ENCODE peak calls at places on chromosomes 3 and 15, in five cellular contexts. One of them, this sample, is unnamed.

GRCh38 chr15:69784808-69785550 is 312.7 kb downstream of the TLE3 start:
- DNase-seq in K562: no peak
- DNase-seq in stomach: no peak
- DNase-seq in heart left ventricle: no peak
- DNase-seq in A549: no peak
- DNase-seq in this sample: no peak

GRCh38 chr3:101898062-101898461 is 48.7 kb downstream of the NFKBIZ start:
- DNase-seq in K562: no peak
- DNase-seq in stomach: no peak
- DNase-seq in heart left ventricle: no peak
- DNase-seq in A549: no peak
- DNase-seq in this sample: no peak

GRCh38 chr3:47617061-47618010 is 38.7 kb upstream of the CSPG5 start:
- DNase-seq in K562: no peak
- DNase-seq in stomach: no peak
- DNase-seq in heart left ventricle: no peak
- DNase-seq in A549: no peak
- DNase-seq in this sample: no peak

GRCh38 chr15:74489518-74490338 is 28.8 kb upstream of the UBL7 start:
- DNase-seq in K562: peak; percentile 84
- DNase-seq in stomach: peak; percentile 46
- DNase-seq in heart left ventricle: peak; percentile 29
- DNase-seq in A549: peak; percentile 58
- DNase-seq in this sample: peak; percentile 60

GRCh38 chr15:82371649-82372048 is 22.4 kb upstream of the GOLGA6L10 start:
- DNase-seq in K562: no peak
- DNase-seq in stomach: no peak
- DNase-seq in heart left ventricle: no peak
- DNase-seq in A549: no peak
- DNase-seq in this sample: no peak

GRCh38 chr15:101389362-101389761 is 94.3 kb upstream of the SNRPA1 start:
- DNase-seq in K562: no peak
- DNase-seq in stomach: no peak
- DNase-seq in heart left ventricle: no peak
- DNase-seq in A549: no peak
- DNase-seq in this sample: no peak

GRCh38 chr3:81851166-81851565 is 89.7 kb upstream of the GBE1 start:
- DNase-seq in K562: no peak
- DNase-seq in stomach: no peak
- DNase-seq in heart left ventricle: no peak
- DNase-seq in A549: no peak
- DNase-seq in this sample: no peak

GRCh38 chr15:88635343-88635742 is 3.5 kb upstream of the ISG20 start:
- DNase-seq in K562: no peak
- DNase-seq in stomach: no peak
- DNase-seq in heart left ventricle: no peak
- DNase-seq in A549: no peak
- DNase-seq in this sample: no peak

GRCh38 chr15:60370804-60371700 is 26.7 kb downstream of the ANXA2 start:
- DNase-seq in K562: no peak
- DNase-seq in stomach: peak; percentile 78
- DNase-seq in heart left ventricle: peak; percentile 86
- DNase-seq in A549: peak; percentile 89
- DNase-seq in this sample: peak; percentile 91

GRCh38 chr3:45224824-45225464 is 1.1 kb downstream of the TMEM158 start:
- DNase-seq in K562: peak; percentile 82
- DNase-seq in stomach: peak; percentile 73
- DNase-seq in heart left ventricle: peak; percentile 74
- DNase-seq in A549: peak; percentile 50
- DNase-seq in this sample: peak; percentile 65

GRCh38 chr3:30642715-30643361 is 36.4 kb downstream of the TGFBR2 start:
- DNase-seq in K562: no peak
- DNase-seq in stomach: no peak
- DNase-seq in heart left ventricle: no peak
- DNase-seq in A549: no peak
- DNase-seq in this sample: no peak

GRCh38 chr3:196969001-196969659 is 497 bp upstream of the PIGZ start:
- DNase-seq in K562: peak; percentile 61
- DNase-seq in stomach: no peak
- DNase-seq in heart left ventricle: peak; percentile 40
- DNase-seq in A549: no peak
- DNase-seq in this sample: no peak

GRCh38 chr15:92449476-92449875 is 55.8 kb downstream of the ST8SIA2 start:
- DNase-seq in K562: no peak
- DNase-seq in stomach: no peak
- DNase-seq in heart left ventricle: no peak
- DNase-seq in A549: no peak
- DNase-seq in this sample: no peak

GRCh38 chr3:30657914-30658313 is 51.5 kb downstream of the TGFBR2 start:
- DNase-seq in K562: no peak
- DNase-seq in stomach: no peak
- DNase-seq in heart left ventricle: no peak
- DNase-seq in A549: no peak
- DNase-seq in this sample: no peak

GRCh38 chr3:189685854-189686253 is 54.7 kb downstream of the TP63 start:
- DNase-seq in K562: no peak
- DNase-seq in stomach: no peak
- DNase-seq in heart left ventricle: no peak
- DNase-seq in A549: no peak
- DNase-seq in this sample: no peak

GRCh38 chr3:30554317-30554690 is 52.1 kb upstream of the TGFBR2 start:
- DNase-seq in K562: no peak
- DNase-seq in stomach: no peak
- DNase-seq in heart left ventricle: no peak
- DNase-seq in A549: no peak
- DNase-seq in this sample: no peak

GRCh38 chr3:192802957-192803899 is 75.9 kb upstream of the FGF12 start:
- DNase-seq in K562: peak; percentile 34
- DNase-seq in stomach: no peak
- DNase-seq in heart left ventricle: no peak
- DNase-seq in A549: peak; percentile 50
- DNase-seq in this sample: no peak

GRCh38 chr3:124694486-124694885 is 35.8 kb upstream of the UMPS start:
- DNase-seq in K562: no peak
- DNase-seq in stomach: no peak
- DNase-seq in heart left ventricle: no peak
- DNase-seq in A549: no peak
- DNase-seq in this sample: no peak

GRCh38 chr3:104952587-104952986 is 414.1 kb upstream of the ALCAM start:
- DNase-seq in K562: no peak
- DNase-seq in stomach: peak; percentile 52
- DNase-seq in heart left ventricle: no peak
- DNase-seq in A549: peak; percentile 7
- DNase-seq in this sample: no peak

GRCh38 chr15:68623301-68623892 is 44.6 kb downstream of the CORO2B start:
- DNase-seq in K562: no peak
- DNase-seq in stomach: no peak
- DNase-seq in heart left ventricle: no peak
- DNase-seq in A549: no peak
- DNase-seq in this sample: no peak

GRCh38 chr15:28994830-28995180 is 109.0 kb downstream of the APBA2 start:
- DNase-seq in K562: no peak
- DNase-seq in stomach: no peak
- DNase-seq in heart left ventricle: no peak
- DNase-seq in A549: no peak
- DNase-seq in this sample: no peak

DNA sequence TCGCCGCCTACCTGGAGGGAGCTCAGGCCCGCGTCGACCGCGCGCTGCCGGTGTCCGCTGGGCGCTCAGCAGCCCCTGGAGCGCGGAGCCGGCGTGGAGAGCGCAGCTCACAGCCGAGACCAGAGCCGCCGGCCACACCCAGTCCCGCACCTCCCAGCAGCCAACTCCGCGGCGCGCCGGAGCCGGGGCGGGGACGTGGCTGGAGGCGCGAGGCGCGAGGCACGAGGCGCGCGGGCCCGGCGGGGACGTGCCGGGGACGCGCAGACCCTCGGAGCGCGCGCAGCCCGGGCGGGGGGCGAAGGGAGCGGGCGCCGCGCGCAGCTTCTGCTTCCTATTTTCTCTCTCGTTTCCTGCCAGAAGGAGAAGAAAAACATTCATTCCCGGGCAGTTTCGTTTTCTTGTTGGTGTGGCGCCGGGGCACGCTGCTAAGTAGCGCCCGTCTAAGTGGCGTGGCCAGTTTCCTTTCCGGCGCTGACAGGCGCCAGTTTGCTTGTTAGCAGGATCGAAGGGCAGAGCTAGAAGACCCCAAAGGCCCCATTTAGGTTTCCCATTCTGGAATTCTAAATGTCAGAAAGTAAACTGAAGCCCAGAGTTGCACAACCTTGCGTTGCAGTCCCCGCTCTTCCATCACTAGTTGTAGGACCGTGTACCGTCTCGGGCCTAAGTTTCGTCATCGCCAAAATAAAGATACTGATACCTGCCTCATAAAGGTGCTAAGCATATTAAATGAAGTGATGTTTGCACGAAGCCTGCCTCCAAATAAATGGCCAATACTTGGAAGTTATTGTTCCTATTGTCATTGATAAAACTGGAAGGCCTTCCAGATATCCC is at the start of gene GNB4:
- DNase-seq in K562: peak; percentile 88
- DNase-seq in stomach: peak; percentile 73
- DNase-seq in heart left ventricle: peak; percentile 88
- DNase-seq in A549: peak; percentile 57
- DNase-seq in this sample: peak; percentile 84
- TF ChIP-seq POLR2A in K562: peak; percentile 66
- TF ChIP-seq POLR2A in stomach: no peak
- TF ChIP-seq POLR2A in heart left ventricle: no peak
- TF ChIP-seq POLR2A in A549: peak; percentile 74
- TF ChIP-seq POLR2A in this sample: no peak

GRCh38 chr15:89749526-89749925 is 1.5 kb downstream of the MESP1 start:
- DNase-seq in K562: no peak
- DNase-seq in stomach: no peak
- DNase-seq in heart left ventricle: no peak
- DNase-seq in A549: no peak
- DNase-seq in this sample: no peak

GRCh38 chr15:89749951-89750559 is 994 bp downstream of the MESP1 start:
- DNase-seq in K562: no peak
- DNase-seq in stomach: peak; percentile 33
- DNase-seq in heart left ventricle: no peak
- DNase-seq in A549: no peak
- DNase-seq in this sample: no peak

GRCh38 chr15:89751748-89752147 is 699 bp upstream of the MESP1 start:
- DNase-seq in K562: no peak
- DNase-seq in stomach: peak; percentile 86
- DNase-seq in heart left ventricle: no peak
- DNase-seq in A549: no peak
- DNase-seq in this sample: no peak

GRCh38 chr15:89749059-89749458 is 2.0 kb downstream of the MESP1 start:
- DNase-seq in K562: no peak
- DNase-seq in stomach: no peak
- DNase-seq in heart left ventricle: no peak
- DNase-seq in A549: no peak
- DNase-seq in this sample: no peak

GRCh38 chr15:89750560-89751542 is at the start of gene MESP1:
- DNase-seq in K562: peak; percentile 95
- DNase-seq in stomach: peak; percentile 95
- DNase-seq in heart left ventricle: peak; percentile 93
- DNase-seq in A549: peak; percentile 96
- DNase-seq in this sample: peak; percentile 94
- TF ChIP-seq POLR2A in K562: no peak
- TF ChIP-seq POLR2A in stomach: no peak
- TF ChIP-seq POLR2A in heart left ventricle: no peak
- TF ChIP-seq POLR2A in A549: peak; percentile 93
- TF ChIP-seq POLR2A in this sample: no peak

DNA sequence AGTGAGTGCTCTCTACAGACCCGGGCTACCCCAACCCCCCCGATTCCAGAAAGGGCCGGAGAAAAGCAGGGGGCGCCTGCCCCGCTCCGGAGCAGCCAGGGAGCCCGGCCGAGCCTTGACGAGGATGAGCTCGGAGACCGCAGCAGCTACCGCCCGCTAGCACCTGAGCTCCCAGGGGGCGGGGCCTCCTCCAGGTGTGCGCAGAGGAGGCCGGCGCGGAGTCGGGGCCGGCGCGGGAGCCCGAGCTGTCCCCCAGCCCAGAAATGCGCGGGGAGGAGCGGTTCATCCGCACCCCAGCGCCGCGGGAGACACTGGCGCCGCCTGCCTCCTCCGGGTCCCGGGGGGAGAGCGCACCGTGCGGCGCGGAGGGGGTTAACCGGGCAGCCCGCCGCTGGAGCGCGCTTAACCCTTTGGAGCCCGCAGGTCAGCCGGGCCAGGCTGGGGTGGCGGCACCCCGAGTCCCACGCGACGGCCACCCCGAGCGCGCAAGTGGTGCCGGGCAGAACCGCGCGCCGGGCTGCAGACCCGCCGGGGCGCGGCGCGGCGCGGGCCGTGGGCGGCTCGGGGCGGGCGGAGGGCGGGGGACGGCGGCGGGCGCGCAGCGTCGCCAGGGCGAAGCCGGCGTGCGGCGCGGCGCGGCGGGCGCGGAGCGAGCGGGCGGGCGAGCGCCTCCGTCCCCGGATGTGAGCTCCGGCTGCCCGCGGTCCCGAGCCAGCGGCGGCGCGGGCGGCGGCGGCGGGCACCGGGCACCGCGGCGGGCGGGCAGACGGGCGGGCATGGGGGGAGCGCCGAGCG is at the start of gene CACNA1D:
- DNase-seq in K562: no peak
- DNase-seq in stomach: peak; percentile 71
- DNase-seq in heart left ventricle: no peak
- DNase-seq in A549: no peak
- DNase-seq in this sample: no peak
- TF ChIP-seq POLR2A in K562: no peak
- TF ChIP-seq POLR2A in stomach: no peak
- TF ChIP-seq POLR2A in heart left ventricle: no peak
- TF ChIP-seq POLR2A in A549: no peak
- TF ChIP-seq POLR2A in this sample: no peak

GRCh38 chr3:63968612-63969350 is 54.5 kb downstream of the PSMD6 start:
- DNase-seq in K562: no peak
- DNase-seq in stomach: no peak
- DNase-seq in heart left ventricle: no peak
- DNase-seq in A549: no peak
- DNase-seq in this sample: no peak

GRCh38 chr3:63969866-63970265 is 53.4 kb downstream of the PSMD6 start:
- DNase-seq in K562: peak; percentile 7
- DNase-seq in stomach: no peak
- DNase-seq in heart left ventricle: no peak
- DNase-seq in A549: no peak
- DNase-seq in this sample: no peak

GRCh38 chr3:63966871-63967270 is 54.7 kb upstream of the SCAANT1 start:
- DNase-seq in K562: no peak
- DNase-seq in stomach: no peak
- DNase-seq in heart left ventricle: no peak
- DNase-seq in A549: no peak
- DNase-seq in this sample: no peak

GRCh38 chr3:63966007-63966406 is 53.8 kb upstream of the SCAANT1 start:
- DNase-seq in K562: no peak
- DNase-seq in stomach: no peak
- DNase-seq in heart left ventricle: no peak
- DNase-seq in A549: no peak
- DNase-seq in this sample: no peak

GRCh38 chr3:63967675-63968611 is 55.4 kb downstream of the PSMD6 start:
- DNase-seq in K562: peak; percentile 13
- DNase-seq in stomach: no peak
- DNase-seq in heart left ventricle: peak; percentile 36
- DNase-seq in A549: no peak
- DNase-seq in this sample: no peak
- TF ChIP-seq POLR2A in K562: no peak
- TF ChIP-seq POLR2A in stomach: no peak
- TF ChIP-seq POLR2A in heart left ventricle: no peak
- TF ChIP-seq POLR2A in A549: no peak
- TF ChIP-seq POLR2A in this sample: no peak

GRCh38 chr3:143099690-143100089 is 19.9 kb upstream of the CHST2 start:
- DNase-seq in K562: no peak
- DNase-seq in stomach: no peak
- DNase-seq in heart left ventricle: no peak
- DNase-seq in A549: no peak
- DNase-seq in this sample: no peak
- TF ChIP-seq POLR2A in K562: no peak
- TF ChIP-seq POLR2A in stomach: no peak
- TF ChIP-seq POLR2A in heart left ventricle: no peak
- TF ChIP-seq POLR2A in A549: no peak
- TF ChIP-seq POLR2A in this sample: no peak

This sample was measured in suprapubic skin.